ENCODE peak calls at places on chromosomes 11 and 22, in seven cellular contexts. One of them, this sample, is unnamed. For H3K27me3 and H3K4me1, the result is how much of the 10 kb centered on the place peaks cover.

GRCh38 chr11:19241260-19242183 is 777 bp upstream of the E2F8 start:
- DNase-seq in effector memory CD4-positive, alpha-beta T cell: no peak
- DNase-seq in endothelial cell of umbilical vein: peak
- DNase-seq in neural progenitor cell: peak
- DNase-seq in Peyer's patch: no peak
- DNase-seq in ovary: no peak
- DNase-seq in IMR-90: no peak
- DNase-seq in this sample: no peak

GRCh38 chr11:31943056-31943780 is 132.1 kb upstream of the PAX6 start:
- DNase-seq in effector memory CD4-positive, alpha-beta T cell: no peak
- DNase-seq in endothelial cell of umbilical vein: no peak
- DNase-seq in neural progenitor cell: peak
- DNase-seq in Peyer's patch: no peak
- DNase-seq in ovary: no peak
- DNase-seq in IMR-90: no peak
- DNase-seq in this sample: no peak

GRCh38 chr11:12220305-12220704 is 109.9 kb downstream of the MICAL2 start:
- DNase-seq in effector memory CD4-positive, alpha-beta T cell: no peak
- DNase-seq in endothelial cell of umbilical vein: peak
- DNase-seq in neural progenitor cell: no peak
- DNase-seq in Peyer's patch: no peak
- DNase-seq in ovary: peak
- DNase-seq in IMR-90: no peak
- DNase-seq in this sample: no peak

GRCh38 chr22:19663821-19664325 is 50.4 kb upstream of the SEPTIN5 start:
- DNase-seq in effector memory CD4-positive, alpha-beta T cell: no peak
- DNase-seq in endothelial cell of umbilical vein: peak
- DNase-seq in neural progenitor cell: peak
- DNase-seq in Peyer's patch: peak
- DNase-seq in ovary: peak
- DNase-seq in IMR-90: peak
- DNase-seq in this sample: no peak

GRCh38 chr11:120682866-120683265 is 171.3 kb downstream of the GRIK4 start:
- DNase-seq in effector memory CD4-positive, alpha-beta T cell: no peak
- DNase-seq in endothelial cell of umbilical vein: no peak
- DNase-seq in neural progenitor cell: no peak
- DNase-seq in Peyer's patch: no peak
- DNase-seq in ovary: no peak
- DNase-seq in IMR-90: peak
- DNase-seq in this sample: no peak

GRCh38 chr22:38872831-38873248 is 824 bp upstream of the CBX6 start:
- DNase-seq in effector memory CD4-positive, alpha-beta T cell: no peak
- DNase-seq in endothelial cell of umbilical vein: peak
- DNase-seq in neural progenitor cell: peak
- DNase-seq in Peyer's patch: peak
- DNase-seq in ovary: peak
- DNase-seq in IMR-90: peak
- DNase-seq in this sample: no peak

GRCh38 chr11:47731466-47731865 is 16.3 kb upstream of the AGBL2 start:
- DNase-seq in effector memory CD4-positive, alpha-beta T cell: no peak
- DNase-seq in endothelial cell of umbilical vein: no peak
- DNase-seq in neural progenitor cell: peak
- DNase-seq in Peyer's patch: no peak
- DNase-seq in ovary: no peak
- DNase-seq in IMR-90: no peak
- DNase-seq in this sample: no peak

GRCh38 chr11:118581057-118581456 is 8.8 kb downstream of the ARCN1 start:
- DNase-seq in effector memory CD4-positive, alpha-beta T cell: no peak
- DNase-seq in endothelial cell of umbilical vein: peak
- DNase-seq in neural progenitor cell: no peak
- DNase-seq in Peyer's patch: no peak
- DNase-seq in ovary: no peak
- DNase-seq in IMR-90: no peak
- DNase-seq in this sample: no peak

DNA sequence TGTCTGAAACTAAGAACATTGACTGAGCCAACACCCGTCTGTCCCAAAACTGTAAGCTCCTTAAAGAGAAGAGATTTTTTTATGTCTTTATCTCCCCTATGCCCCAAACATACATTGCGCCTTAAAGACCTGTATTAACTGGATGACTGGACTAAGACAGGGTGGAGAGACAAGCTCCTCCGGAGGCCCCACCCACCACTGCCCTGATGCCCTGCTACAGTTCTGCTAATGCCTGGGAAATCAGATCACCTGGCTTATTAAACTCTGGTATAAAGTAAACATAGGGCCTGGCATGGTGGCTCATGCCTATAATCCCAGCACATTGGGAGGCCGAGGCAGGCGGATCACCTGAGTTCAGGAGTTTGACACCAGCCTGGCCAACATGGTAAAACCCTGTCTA is 203.7 kb downstream of the TENM4 start:
- DNase-seq in effector memory CD4-positive, alpha-beta T cell: no peak
- DNase-seq in endothelial cell of umbilical vein: no peak
- DNase-seq in neural progenitor cell: no peak
- DNase-seq in Peyer's patch: no peak
- DNase-seq in ovary: no peak
- DNase-seq in IMR-90: no peak
- DNase-seq in this sample: no peak
- H3K4me3 ChIP-seq in effector memory CD4-positive, alpha-beta T cell: no peak
- H3K4me3 ChIP-seq in endothelial cell of umbilical vein: no peak
- H3K4me3 ChIP-seq in neural progenitor cell: no peak
- H3K4me3 ChIP-seq in Peyer's patch: no peak
- H3K4me3 ChIP-seq in ovary: no peak
- H3K4me3 ChIP-seq in IMR-90: no peak
- H3K4me3 ChIP-seq in this sample: no peak

GRCh38 chr11:20337526-20338154 is 25.9 kb upstream of the HTATIP2 start:
- DNase-seq in effector memory CD4-positive, alpha-beta T cell: no peak
- DNase-seq in endothelial cell of umbilical vein: peak
- DNase-seq in neural progenitor cell: peak
- DNase-seq in Peyer's patch: no peak
- DNase-seq in ovary: no peak
- DNase-seq in IMR-90: peak
- DNase-seq in this sample: no peak

DNA sequence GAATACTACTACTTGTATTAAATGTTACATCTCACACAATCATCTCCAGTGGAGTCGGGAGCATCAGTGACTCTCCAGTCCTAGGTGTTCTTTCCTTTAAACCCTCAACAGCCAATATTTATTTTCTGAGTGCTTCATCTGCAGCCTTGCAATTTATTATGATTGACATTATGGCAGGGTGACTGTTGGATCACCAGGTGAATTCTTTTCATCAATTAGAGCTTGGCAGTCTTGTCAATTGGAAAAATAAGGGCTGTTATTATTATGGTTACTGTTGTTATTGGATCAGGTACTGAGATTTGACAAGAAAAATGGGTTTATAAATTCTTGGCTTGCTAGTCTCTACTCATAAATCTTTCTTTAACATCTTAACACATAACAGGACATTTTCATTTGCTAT is 27.5 kb upstream of the HTATIP2 start:
- DNase-seq in effector memory CD4-positive, alpha-beta T cell: no peak
- DNase-seq in endothelial cell of umbilical vein: no peak
- DNase-seq in neural progenitor cell: no peak
- DNase-seq in Peyer's patch: no peak
- DNase-seq in ovary: no peak
- DNase-seq in IMR-90: no peak
- DNase-seq in this sample: no peak
- H3K27me3 ChIP-seq in effector memory CD4-positive, alpha-beta T cell: under half
- H3K27me3 ChIP-seq in endothelial cell of umbilical vein: under half
- H3K27me3 ChIP-seq in neural progenitor cell: under half
- H3K27me3 ChIP-seq in Peyer's patch: under half
- H3K27me3 ChIP-seq in ovary: under half
- H3K27me3 ChIP-seq in IMR-90: under half
- H3K27me3 ChIP-seq in this sample: under half

GRCh38 chr11:94131363-94132115 is 2.9 kb downstream of the PANX1 start:
- DNase-seq in effector memory CD4-positive, alpha-beta T cell: no peak
- DNase-seq in endothelial cell of umbilical vein: peak
- DNase-seq in neural progenitor cell: no peak
- DNase-seq in Peyer's patch: no peak
- DNase-seq in ovary: no peak
- DNase-seq in IMR-90: peak
- DNase-seq in this sample: no peak

GRCh38 chr11:94128171-94128745 is 383 bp upstream of the PANX1 start:
- DNase-seq in effector memory CD4-positive, alpha-beta T cell: no peak
- DNase-seq in endothelial cell of umbilical vein: no peak
- DNase-seq in neural progenitor cell: no peak
- DNase-seq in Peyer's patch: peak
- DNase-seq in ovary: no peak
- DNase-seq in IMR-90: no peak
- DNase-seq in this sample: no peak

GRCh38 chr11:94130589-94131362 is 2.1 kb downstream of the PANX1 start:
- DNase-seq in effector memory CD4-positive, alpha-beta T cell: no peak
- DNase-seq in endothelial cell of umbilical vein: peak
- DNase-seq in neural progenitor cell: no peak
- DNase-seq in Peyer's patch: no peak
- DNase-seq in ovary: no peak
- DNase-seq in IMR-90: peak
- DNase-seq in this sample: no peak

GRCh38 chr11:94128746-94129504 is at the start of gene PANX1:
- DNase-seq in effector memory CD4-positive, alpha-beta T cell: peak
- DNase-seq in endothelial cell of umbilical vein: peak
- DNase-seq in neural progenitor cell: peak
- DNase-seq in Peyer's patch: peak
- DNase-seq in ovary: peak
- DNase-seq in IMR-90: peak
- DNase-seq in this sample: no peak

DNA sequence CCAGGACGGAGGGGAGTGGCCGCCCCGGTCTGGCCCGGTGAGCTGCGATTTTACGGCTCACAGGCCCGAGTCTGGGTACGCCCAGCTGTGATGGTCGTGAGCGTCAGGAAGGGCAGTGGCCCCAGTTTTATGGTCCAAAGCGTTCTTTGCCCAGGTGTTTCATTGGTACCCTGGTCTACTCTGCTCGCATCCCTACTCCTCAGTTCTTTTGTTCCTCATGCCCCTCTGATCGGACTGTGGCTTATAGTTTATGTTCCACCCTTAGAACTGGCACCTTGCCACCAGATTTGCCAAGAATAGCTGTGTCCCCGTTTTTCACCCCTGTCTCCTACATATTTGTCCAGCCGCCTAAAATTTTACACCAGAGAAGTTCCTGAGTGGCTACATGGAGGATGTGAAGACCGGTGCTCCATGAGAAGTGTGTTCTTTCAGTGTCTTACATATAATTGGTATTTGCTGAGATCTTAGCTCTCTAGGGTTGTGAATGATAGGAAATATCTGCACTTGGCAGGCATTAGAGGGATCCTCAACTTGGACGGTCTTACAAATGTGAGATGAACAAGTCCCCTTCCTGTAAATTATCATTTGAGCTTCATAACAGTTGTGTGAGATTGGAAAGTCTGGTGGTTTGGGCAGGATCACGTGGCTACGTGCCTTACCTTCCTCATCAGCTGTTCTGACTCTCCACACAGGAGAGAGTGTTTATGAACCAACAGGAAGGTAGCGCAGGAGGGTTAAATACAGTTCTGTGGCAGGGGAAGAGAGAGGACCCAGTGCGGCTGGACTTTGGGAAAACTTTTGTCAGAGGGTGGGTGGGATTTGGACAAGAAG is 1.1 kb downstream of the PANX1 start:
- DNase-seq in effector memory CD4-positive, alpha-beta T cell: no peak
- DNase-seq in endothelial cell of umbilical vein: peak
- DNase-seq in neural progenitor cell: peak
- DNase-seq in Peyer's patch: no peak
- DNase-seq in ovary: no peak
- DNase-seq in IMR-90: peak
- DNase-seq in this sample: no peak
- H3K4me1 ChIP-seq in effector memory CD4-positive, alpha-beta T cell: under half
- H3K4me1 ChIP-seq in endothelial cell of umbilical vein: under half
- H3K4me1 ChIP-seq in neural progenitor cell: under half
- H3K4me1 ChIP-seq in Peyer's patch: under half
- H3K4me1 ChIP-seq in ovary: under half
- H3K4me1 ChIP-seq in IMR-90: under half
- H3K4me1 ChIP-seq in this sample: under half

GRCh38 chr11:126546191-126546590 is 190.7 kb downstream of the ST3GAL4 start:
- DNase-seq in effector memory CD4-positive, alpha-beta T cell: no peak
- DNase-seq in endothelial cell of umbilical vein: no peak
- DNase-seq in neural progenitor cell: peak
- DNase-seq in Peyer's patch: no peak
- DNase-seq in ovary: no peak
- DNase-seq in IMR-90: peak
- DNase-seq in this sample: no peak

GRCh38 chr11:126543691-126544090 is 188.2 kb downstream of the ST3GAL4 start:
- DNase-seq in effector memory CD4-positive, alpha-beta T cell: no peak
- DNase-seq in endothelial cell of umbilical vein: no peak
- DNase-seq in neural progenitor cell: no peak
- DNase-seq in Peyer's patch: no peak
- DNase-seq in ovary: no peak
- DNase-seq in IMR-90: no peak
- DNase-seq in this sample: no peak

GRCh38 chr11:126546694-126547093 is 191.2 kb downstream of the ST3GAL4 start:
- DNase-seq in effector memory CD4-positive, alpha-beta T cell: no peak
- DNase-seq in endothelial cell of umbilical vein: no peak
- DNase-seq in neural progenitor cell: no peak
- DNase-seq in Peyer's patch: no peak
- DNase-seq in ovary: no peak
- DNase-seq in IMR-90: no peak
- DNase-seq in this sample: no peak

GRCh38 chr11:126544311-126545056 is 189.0 kb downstream of the ST3GAL4 start:
- DNase-seq in effector memory CD4-positive, alpha-beta T cell: no peak
- DNase-seq in endothelial cell of umbilical vein: peak
- DNase-seq in neural progenitor cell: peak
- DNase-seq in Peyer's patch: no peak
- DNase-seq in ovary: peak
- DNase-seq in IMR-90: peak
- DNase-seq in this sample: peak

GRCh38 chr11:126545057-126545555 is 189.6 kb downstream of the ST3GAL4 start:
- DNase-seq in effector memory CD4-positive, alpha-beta T cell: no peak
- DNase-seq in endothelial cell of umbilical vein: no peak
- DNase-seq in neural progenitor cell: no peak
- DNase-seq in Peyer's patch: no peak
- DNase-seq in ovary: no peak
- DNase-seq in IMR-90: no peak
- DNase-seq in this sample: no peak
- H3K4me3 ChIP-seq in effector memory CD4-positive, alpha-beta T cell: no peak
- H3K4me3 ChIP-seq in endothelial cell of umbilical vein: no peak
- H3K4me3 ChIP-seq in neural progenitor cell: no peak
- H3K4me3 ChIP-seq in Peyer's patch: no peak
- H3K4me3 ChIP-seq in ovary: no peak
- H3K4me3 ChIP-seq in IMR-90: no peak
- H3K4me3 ChIP-seq in this sample: no peak

GRCh38 chr11:45659031-45659817 is 6.2 kb downstream of the CHST1 start:
- DNase-seq in effector memory CD4-positive, alpha-beta T cell: no peak
- DNase-seq in endothelial cell of umbilical vein: no peak
- DNase-seq in neural progenitor cell: no peak
- DNase-seq in Peyer's patch: no peak
- DNase-seq in ovary: no peak
- DNase-seq in IMR-90: no peak
- DNase-seq in this sample: no peak
- H3K27me3 ChIP-seq in effector memory CD4-positive, alpha-beta T cell: under half
- H3K27me3 ChIP-seq in endothelial cell of umbilical vein: under half
- H3K27me3 ChIP-seq in neural progenitor cell: under half
- H3K27me3 ChIP-seq in Peyer's patch: under half
- H3K27me3 ChIP-seq in ovary: under half
- H3K27me3 ChIP-seq in IMR-90: under half
- H3K27me3 ChIP-seq in this sample: under half

GRCh38 chr11:46695345-46696211 is 4.8 kb downstream of the ARHGAP1 start:
- DNase-seq in effector memory CD4-positive, alpha-beta T cell: no peak
- DNase-seq in endothelial cell of umbilical vein: no peak
- DNase-seq in neural progenitor cell: no peak
- DNase-seq in Peyer's patch: no peak
- DNase-seq in ovary: no peak
- DNase-seq in IMR-90: no peak
- DNase-seq in this sample: no peak
- H3K4me1 ChIP-seq in effector memory CD4-positive, alpha-beta T cell: under half
- H3K4me1 ChIP-seq in endothelial cell of umbilical vein: under half
- H3K4me1 ChIP-seq in neural progenitor cell: under half
- H3K4me1 ChIP-seq in Peyer's patch: under half
- H3K4me1 ChIP-seq in ovary: under half
- H3K4me1 ChIP-seq in IMR-90: under half
- H3K4me1 ChIP-seq in this sample: under half